ENCODE peak calls at places on chromosomes 4 and X, in eight cellular contexts. One of them, this sample, is unnamed.

GRCh38 chr4:128455076-128455345 is 167.4 kb upstream of the PGRMC2 start:
- DNase-seq in Right ventricle myocardium superior: no peak
- DNase-seq in NCI-H1092: no peak
- DNase-seq in C1 segment of cervical spinal cord: no peak
- DNase-seq in aorta: no peak
- DNase-seq in Daoy: no peak
- DNase-seq in M059J: no peak
- DNase-seq in coronary artery: no peak
- DNase-seq in this sample: no peak

GRCh38 chrX:65667503-65668355 is at the start of gene MSN:
- DNase-seq in C1 segment of cervical spinal cord: peak; percentile 34
- DNase-seq in coronary artery: peak; percentile 82
- DNase-seq in Daoy: peak; percentile 81
- DNase-seq in aorta: peak; percentile 86
- DNase-seq in M059J: peak; percentile 78
- DNase-seq in NCI-H1092: no peak
- DNase-seq in Right ventricle myocardium superior: peak; percentile 89
- DNase-seq in this sample: peak; percentile 92

GRCh38 chrX:31038585-31039326 is 33.1 kb downstream of the FTHL17 start:
- DNase-seq in NCI-H1092: no peak
- DNase-seq in aorta: no peak
- DNase-seq in Right ventricle myocardium superior: no peak
- DNase-seq in coronary artery: no peak
- DNase-seq in M059J: peak; percentile 12
- DNase-seq in Daoy: peak; percentile 15
- DNase-seq in C1 segment of cervical spinal cord: no peak
- DNase-seq in this sample: no peak

GRCh38 chr4:113080050-113080449 is 30.6 kb downstream of the ANK2 start:
- DNase-seq in coronary artery: no peak
- DNase-seq in Daoy: peak; percentile 9
- DNase-seq in Right ventricle myocardium superior: no peak
- DNase-seq in M059J: peak; percentile 24
- DNase-seq in aorta: no peak
- DNase-seq in C1 segment of cervical spinal cord: no peak
- DNase-seq in NCI-H1092: no peak
- DNase-seq in this sample: no peak

GRCh38 chr4:184962125-184962638 is 56.1 kb upstream of the HELT start:
- DNase-seq in coronary artery: peak; percentile 5
- DNase-seq in Right ventricle myocardium superior: no peak
- DNase-seq in C1 segment of cervical spinal cord: no peak
- DNase-seq in NCI-H1092: no peak
- DNase-seq in M059J: no peak
- DNase-seq in aorta: no peak
- DNase-seq in Daoy: no peak
- DNase-seq in this sample: no peak

GRCh38 chr4:122584517-122584916 is 36.3 kb downstream of the IL21 start:
- DNase-seq in NCI-H1092: no peak
- DNase-seq in C1 segment of cervical spinal cord: no peak
- DNase-seq in Daoy: peak; percentile 37
- DNase-seq in aorta: no peak
- DNase-seq in Right ventricle myocardium superior: no peak
- DNase-seq in coronary artery: no peak
- DNase-seq in M059J: peak; percentile 78
- DNase-seq in this sample: no peak

GRCh38 chr4:100494166-100494565 is 23.7 kb downstream of the EMCN start:
- DNase-seq in Right ventricle myocardium superior: no peak
- DNase-seq in coronary artery: no peak
- DNase-seq in Daoy: no peak
- DNase-seq in M059J: no peak
- DNase-seq in aorta: no peak
- DNase-seq in C1 segment of cervical spinal cord: no peak
- DNase-seq in NCI-H1092: no peak
- DNase-seq in this sample: no peak

GRCh38 chr4:8019396-8020365 is 80.0 kb upstream of the AFAP1 start:
- DNase-seq in Daoy: peak; percentile 18
- DNase-seq in M059J: no peak
- DNase-seq in NCI-H1092: no peak
- DNase-seq in C1 segment of cervical spinal cord: no peak
- DNase-seq in Right ventricle myocardium superior: no peak
- DNase-seq in coronary artery: no peak
- DNase-seq in aorta: no peak
- DNase-seq in this sample: no peak

GRCh38 chr4:48779095-48779997 is 733 bp downstream of the FRYL start:
- DNase-seq in Daoy: peak; percentile 56
- DNase-seq in aorta: peak; percentile 79
- DNase-seq in Right ventricle myocardium superior: peak; percentile 84
- DNase-seq in C1 segment of cervical spinal cord: peak; percentile 59
- DNase-seq in M059J: peak; percentile 67
- DNase-seq in coronary artery: peak; percentile 80
- DNase-seq in NCI-H1092: peak; percentile 46
- DNase-seq in this sample: peak; percentile 92

GRCh38 chr4:142291299-142291698 is 554.8 kb downstream of the INPP4B start:
- DNase-seq in aorta: no peak
- DNase-seq in C1 segment of cervical spinal cord: no peak
- DNase-seq in Daoy: no peak
- DNase-seq in M059J: no peak
- DNase-seq in NCI-H1092: no peak
- DNase-seq in coronary artery: no peak
- DNase-seq in Right ventricle myocardium superior: no peak
- DNase-seq in this sample: no peak

GRCh38 chr4:55181606-55182005 is 56.2 kb upstream of the KDR start:
- DNase-seq in M059J: peak; percentile 59
- DNase-seq in Right ventricle myocardium superior: no peak
- DNase-seq in C1 segment of cervical spinal cord: no peak
- DNase-seq in coronary artery: no peak
- DNase-seq in aorta: no peak
- DNase-seq in Daoy: peak; percentile 31
- DNase-seq in NCI-H1092: no peak
- DNase-seq in this sample: no peak

GRCh38 chr4:112652216-112652615 is 15.3 kb downstream of the LARP7 start:
- DNase-seq in C1 segment of cervical spinal cord: no peak
- DNase-seq in Daoy: no peak
- DNase-seq in M059J: no peak
- DNase-seq in coronary artery: no peak
- DNase-seq in NCI-H1092: no peak
- DNase-seq in Right ventricle myocardium superior: no peak
- DNase-seq in aorta: no peak
- DNase-seq in this sample: no peak

GRCh38 chrX:130109429-130110378 is 593 bp downstream of the ELF4 start:
- DNase-seq in NCI-H1092: no peak
- DNase-seq in C1 segment of cervical spinal cord: no peak
- DNase-seq in Daoy: no peak
- DNase-seq in Right ventricle myocardium superior: peak; percentile 47
- DNase-seq in coronary artery: no peak
- DNase-seq in M059J: peak; percentile 71
- DNase-seq in aorta: no peak
- DNase-seq in this sample: no peak

GRCh38 chr4:186074189-186074588 is 5.2 kb downstream of the TLR3 start:
- DNase-seq in coronary artery: no peak
- DNase-seq in aorta: no peak
- DNase-seq in C1 segment of cervical spinal cord: peak; percentile 26
- DNase-seq in M059J: no peak
- DNase-seq in Right ventricle myocardium superior: no peak
- DNase-seq in Daoy: no peak
- DNase-seq in NCI-H1092: no peak
- DNase-seq in this sample: no peak

GRCh38 chr4:60223098-60223497 is 977.0 kb upstream of the ADGRL3 start:
- DNase-seq in aorta: no peak
- DNase-seq in Right ventricle myocardium superior: no peak
- DNase-seq in C1 segment of cervical spinal cord: no peak
- DNase-seq in M059J: no peak
- DNase-seq in Daoy: no peak
- DNase-seq in NCI-H1092: no peak
- DNase-seq in coronary artery: no peak
- DNase-seq in this sample: no peak

GRCh38 chrX:49627030-49627777 is 28.4 kb downstream of the GAGE1 start:
- DNase-seq in aorta: peak; percentile 48
- DNase-seq in coronary artery: no peak
- DNase-seq in M059J: peak; percentile 38
- DNase-seq in C1 segment of cervical spinal cord: no peak
- DNase-seq in NCI-H1092: no peak
- DNase-seq in Daoy: peak; percentile 76
- DNase-seq in Right ventricle myocardium superior: no peak
- DNase-seq in this sample: no peak

GRCh38 chr4:125044886-125045285 is 269.9 kb upstream of the FAT4 start:
- DNase-seq in coronary artery: no peak
- DNase-seq in aorta: no peak
- DNase-seq in Right ventricle myocardium superior: no peak
- DNase-seq in Daoy: no peak
- DNase-seq in NCI-H1092: no peak
- DNase-seq in C1 segment of cervical spinal cord: no peak
- DNase-seq in M059J: no peak
- DNase-seq in this sample: no peak

GRCh38 chr4:78565971-78566372 is 14.4 kb downstream of the ANXA3 start:
- DNase-seq in M059J: peak; percentile 63
- DNase-seq in Daoy: peak; percentile 2
- DNase-seq in aorta: no peak
- DNase-seq in NCI-H1092: no peak
- DNase-seq in Right ventricle myocardium superior: no peak
- DNase-seq in coronary artery: no peak
- DNase-seq in C1 segment of cervical spinal cord: no peak
- DNase-seq in this sample: no peak

GRCh38 chr4:21203416-21203815 is 503.2 kb downstream of the PACRGL start:
- DNase-seq in NCI-H1092: no peak
- DNase-seq in C1 segment of cervical spinal cord: no peak
- DNase-seq in coronary artery: no peak
- DNase-seq in Daoy: no peak
- DNase-seq in M059J: no peak
- DNase-seq in Right ventricle myocardium superior: no peak
- DNase-seq in aorta: no peak
- DNase-seq in this sample: no peak

GRCh38 chr4:46931981-46932380 is 22.9 kb upstream of the COX7B2 start:
- DNase-seq in NCI-H1092: no peak
- DNase-seq in Daoy: peak; percentile 62
- DNase-seq in M059J: peak; percentile 59
- DNase-seq in coronary artery: no peak
- DNase-seq in aorta: peak; percentile 38
- DNase-seq in Right ventricle myocardium superior: no peak
- DNase-seq in C1 segment of cervical spinal cord: no peak
- DNase-seq in this sample: no peak

GRCh38 chr4:173763374-173763773 is 233.3 kb upstream of the HAND2 start:
- DNase-seq in NCI-H1092: no peak
- DNase-seq in C1 segment of cervical spinal cord: no peak
- DNase-seq in aorta: no peak
- DNase-seq in Daoy: peak; percentile 5
- DNase-seq in coronary artery: no peak
- DNase-seq in Right ventricle myocardium superior: no peak
- DNase-seq in M059J: no peak
- DNase-seq in this sample: no peak

GRCh38 chrX:2928127-2928582 is 984 bp downstream of the ARSD start:
- DNase-seq in M059J: no peak
- DNase-seq in coronary artery: peak; percentile 85
- DNase-seq in aorta: peak; percentile 83
- DNase-seq in Right ventricle myocardium superior: peak; percentile 72
- DNase-seq in NCI-H1092: no peak
- DNase-seq in Daoy: no peak
- DNase-seq in C1 segment of cervical spinal cord: peak; percentile 18
- DNase-seq in this sample: peak; percentile 91

GRCh38 chr4:128670434-128670999 is 139.0 kb upstream of the JADE1 start:
- DNase-seq in aorta: no peak
- DNase-seq in NCI-H1092: no peak
- DNase-seq in C1 segment of cervical spinal cord: no peak
- DNase-seq in coronary artery: no peak
- DNase-seq in M059J: no peak
- DNase-seq in Right ventricle myocardium superior: no peak
- DNase-seq in Daoy: no peak
- DNase-seq in this sample: no peak

GRCh38 chrX:145821291-145821897 is 3.8 kb downstream of the SLITRK2 start:
- DNase-seq in M059J: no peak
- DNase-seq in Daoy: peak; percentile 17
- DNase-seq in C1 segment of cervical spinal cord: peak; percentile 42
- DNase-seq in coronary artery: no peak
- DNase-seq in aorta: peak; percentile 46
- DNase-seq in Right ventricle myocardium superior: no peak
- DNase-seq in NCI-H1092: no peak
- DNase-seq in this sample: no peak

This sample was measured in mesenteric fat pad.